ENCODE peak calls at places on chromosomes 16 and 17, in six cellular contexts. J is body of pancreas, N is A549, T is stomach, H is lower leg skin, P is suprapubic skin. L is an unnamed sample.
A peak's percentile ranks its signal among the peaks of the same experiment; 100 is the strongest.

GRCh38 chr16:68365167-68365817 is 54.5 kb downstream of the PRMT7 start:
- DNase-seq in P (no peak), T (no peak), H (no peak), N (no peak), J (no peak), L (no peak)

GRCh38 chr16:52128407-52128806 is 418.5 kb downstream of the TOX3 start:
- DNase-seq in J (no peak), P (no peak), N (no peak), H (no peak), T (no peak), L (no peak)

GRCh38 chr17:3004150-3004801 is 59.1 kb downstream of the OR1D5 start:
- DNase-seq in N (peak; percentile 98), P (peak; percentile 98), T (peak; percentile 100), J (peak; percentile 100), H (peak; percentile 99), L (peak; percentile 100)

GRCh38 chr17:46163316-46163715 is 29.9 kb downstream of the KANSL1 start:
- DNase-seq in J (no peak), H (no peak), T (no peak), P (no peak), N (no peak), L (no peak)

GRCh38 chr16:4052096-4052495 is 64.1 kb downstream of the ADCY9 start:
- DNase-seq in P (no peak), J (no peak), H (peak; percentile 62), T (no peak), N (no peak), L (no peak)

GRCh38 chr17:17387461-17388362 is 84.5 kb downstream of the NT5M start:
- DNase-seq in H (no peak), P (no peak), N (peak; percentile 76), T (peak; percentile 69), J (peak; percentile 92), L (no peak)

GRCh38 chr17:44502598-44503079 is 567 bp downstream of the GPATCH8 start:
- DNase-seq in J (no peak), H (peak; percentile 86), T (peak; percentile 26), P (peak; percentile 78), N (peak; percentile 18), L (no peak)

GRCh38 chr16:21263640-21264211 is 14.4 kb downstream of the CRYM start:
- DNase-seq in P (no peak), N (peak; percentile 14), J (no peak), T (no peak), H (no peak), L (no peak)

GRCh38 chr17:4920351-4921048 is 11.6 kb upstream of the GP1BA start:
- DNase-seq in J (peak; percentile 50), H (no peak), T (no peak), N (no peak), P (no peak), L (no peak)

GRCh38 chr16:13391337-13391736 is 489.9 kb downstream of the SHISA9 start:
- DNase-seq in N (no peak), T (no peak), J (no peak), P (no peak), H (no peak), L (no peak)

GRCh38 chr17:307741-308507 is 44.7 kb downstream of the RPH3AL start:
- DNase-seq in P (no peak), J (peak; percentile 64), H (no peak), T (no peak), N (no peak), L (no peak)

GRCh38 chr16:88560722-88561484 is 9.3 kb upstream of the ZC3H18 start:
- DNase-seq in T (no peak), N (no peak), J (no peak), H (no peak), P (no peak), L (no peak)

GRCh38 chr16:53183442-53183841 is 128.7 kb downstream of the CHD9 start:
- DNase-seq in N (peak; percentile 48), H (no peak), P (no peak), J (no peak), T (no peak), L (no peak)

GRCh38 chr17:67427410-67427809 is 50.3 kb downstream of the PITPNC1 start:
- DNase-seq in P (no peak), J (no peak), T (no peak), N (no peak), H (peak; percentile 43), L (no peak)

GRCh38 chr16:79768594-79768993 is 168.1 kb upstream of the MAF start:
- DNase-seq in H (no peak), T (no peak), J (peak; percentile 7), P (no peak), N (no peak), L (no peak)

GRCh38 chr16:12679660-12680272 is 123.9 kb downstream of the CPPED1 start:
- DNase-seq in T (no peak), H (no peak), N (no peak), J (no peak), P (no peak), L (no peak)

GRCh38 chr16:54935411-54936085 is 4.9 kb downstream of the IRX5 start:
- DNase-seq in H (no peak), T (no peak), J (no peak), N (no peak), P (no peak), L (no peak)

GRCh38 chr17:33142703-33143299 is 150.3 kb downstream of the ASIC2 start:
- DNase-seq in N (peak; percentile 38), P (no peak), H (no peak), J (no peak), T (no peak), L (no peak)

GRCh38 chr16:11079657-11080187 is 135.4 kb downstream of the CLEC16A start:
- DNase-seq in T (no peak), N (no peak), P (no peak), H (no peak), J (peak; percentile 7), L (no peak)

GRCh38 chr17:62746941-62747340 is 61.2 kb downstream of the MARCHF10 start:
- DNase-seq in H (no peak), P (no peak), T (no peak), N (no peak), J (no peak), L (no peak)

GRCh38 chr16:7303014-7303676 is 29.5 kb upstream of the RBFOX1 start:
- DNase-seq in H (no peak), T (no peak), J (no peak), N (no peak), P (no peak), L (no peak)

GRCh38 chr16:87435399-87436224 is 43.5 kb downstream of the MAP1LC3B start:
- DNase-seq in P (no peak), H (no peak), J (peak; percentile 9), T (no peak), N (no peak), L (no peak)

GRCh38 chr17:78374631-78375274 is 3.7 kb upstream of the PGS1 start:
- DNase-seq in H (peak; percentile 83), T (no peak), J (peak; percentile 19), P (no peak), N (no peak), L (no peak)

GRCh38 chr17:78428025-78428575 is 49.7 kb downstream of the PGS1 start:
- DNase-seq in H (no peak), J (no peak), T (no peak), P (no peak), N (no peak), L (no peak)

GRCh38 chr16:66367968-66368891 is 1.7 kb downstream of the CDH5 start:
- DNase-seq in P (no peak), T (no peak), N (no peak), H (no peak), J (no peak), L (no peak)

GRCh38 chr17:77437747-77438146 is 297.0 kb downstream of the SEC14L1 start:
- DNase-seq in N (no peak), T (no peak), H (no peak), J (no peak), P (no peak), L (no peak)

GRCh38 chr16:81836279-81837054 is 57.4 kb downstream of the PLCG2 start:
- DNase-seq in P (no peak), N (no peak), J (no peak), H (no peak), T (no peak), L (no peak)
- TF ChIP-seq POLR2A in P (no peak), N (no peak), J (no peak), H (no peak), T (no peak), L (no peak)

GRCh38 chr16:56451753-56452689 is 667 bp downstream of the OGFOD1 start:
- DNase-seq in J (peak; percentile 69), T (no peak), H (no peak), P (no peak), N (peak; percentile 11), L (no peak)
- TF ChIP-seq POLR2A in J (no peak), T (no peak), H (no peak), P (no peak), N (no peak), L (peak; percentile 1)

DNA sequence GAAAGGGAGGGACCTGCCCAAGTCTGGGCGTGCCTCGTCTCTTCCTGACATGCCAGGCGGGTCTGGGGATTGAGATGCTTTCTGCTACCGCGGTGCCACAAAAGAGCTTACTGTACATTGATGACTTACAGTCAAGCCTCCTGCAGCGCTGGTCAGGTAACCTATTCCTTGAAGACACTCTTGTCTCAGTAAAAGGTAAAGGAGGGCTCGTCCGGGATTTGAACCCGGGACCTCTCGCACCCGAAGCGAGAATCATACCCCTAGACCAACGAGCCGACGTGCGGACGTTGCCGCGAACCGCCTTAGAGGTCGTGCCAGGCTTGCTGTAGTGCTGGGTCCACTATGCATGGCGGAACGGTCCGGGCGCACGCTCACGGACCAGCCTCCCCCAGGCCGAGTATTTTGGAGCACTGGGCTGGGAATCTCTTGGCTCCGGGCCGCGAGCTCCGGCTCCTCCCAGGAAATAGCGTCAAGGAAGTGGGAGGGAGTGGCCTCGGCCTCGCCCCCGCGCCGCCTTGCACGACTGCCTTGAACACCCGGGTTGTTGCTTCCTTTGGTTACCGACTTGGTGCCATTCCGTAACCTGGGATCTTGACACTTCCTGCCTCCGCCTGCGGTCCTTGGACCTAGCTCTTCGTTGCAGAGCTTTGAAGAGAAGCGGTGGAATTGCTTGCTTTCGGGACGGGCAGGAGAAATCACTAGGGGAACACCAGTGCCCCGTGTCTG is 12.4 kb upstream of the AURKB start:
- DNase-seq in H (peak; percentile 99), J (peak; percentile 95), P (peak; percentile 98), N (peak; percentile 98), T (peak; percentile 94), L (peak; percentile 94)
- TF ChIP-seq POLR2A in H (no peak), J (peak; percentile 83), P (peak; percentile 50), N (peak; percentile 85), T (no peak), L (peak; percentile 74)

GRCh38 chr16:85553436-85554113 is 59.5 kb upstream of the GSE1 start:
- DNase-seq in N (peak; percentile 77), P (no peak), J (peak; percentile 77), H (no peak), T (peak; percentile 79), L (no peak)

GRCh38 chr16:85555549-85556455 is 57.3 kb upstream of the GSE1 start:
- DNase-seq in N (peak; percentile 18), P (no peak), J (peak; percentile 79), T (peak; percentile 55), H (no peak), L (no peak)

GRCh38 chr16:85556456-85557082 is 56.6 kb upstream of the GSE1 start:
- DNase-seq in T (peak; percentile 63), J (peak; percentile 75), P (no peak), N (peak; percentile 16), H (no peak), L (no peak)

GRCh38 chr16:85554114-85554790 is 58.9 kb upstream of the GSE1 start:
- DNase-seq in N (peak; percentile 81), P (no peak), H (peak; percentile 95), J (peak; percentile 82), T (peak; percentile 73), L (no peak)

GRCh38 chr16:85554791-85555548 is 58.2 kb upstream of the GSE1 start:
- DNase-seq in T (peak; percentile 60), P (no peak), J (peak; percentile 72), H (peak; percentile 94), N (peak; percentile 52), L (no peak)
- TF ChIP-seq POLR2A in T (peak; percentile 9), P (no peak), J (peak; percentile 68), H (no peak), N (no peak), L (no peak)

L was measured in breast epithelium.